ENCODE peak calls at places on chromosome 6, in four cellular contexts. M, G, S and T are unnamed samples.

GRCh38 chr6:20137837-20138236 is 74.4 kb downstream of the MBOAT1 start:
- DNase-seq in M (no peak), G (no peak), S (no peak), T (no peak)

GRCh38 chr6:33416386-33417126 is 1.4 kb downstream of the CUTA start:
- DNase-seq in M (no peak), G (no peak), S (no peak), T (no peak)

GRCh38 chr6:41408982-41409381 is 73.6 kb downstream of the NCR2 start:
- DNase-seq in M (no peak), G (no peak), S (no peak), T (no peak)

GRCh38 chr6:159836294-159837140 is 36.4 kb downstream of the PNLDC1 start:
- DNase-seq in M (no peak), G (no peak), S (no peak), T (no peak)

GRCh38 chr6:37176268-37177082 is 6.5 kb downstream of the PIM1 start:
- DNase-seq in M (no peak), G (no peak), S (no peak), T (no peak)

GRCh38 chr6:155786528-155786927 is 330.9 kb upstream of the NOX3 start:
- DNase-seq in M (no peak), G (no peak), S (no peak), T (no peak)

GRCh38 chr6:4134841-4135664 is at the start of gene ECI2:
- DNase-seq in M (no peak), G (peak), S (peak), T (no peak)

GRCh38 chr6:87237804-87238203 is 82.4 kb downstream of the ZNF292 start:
- DNase-seq in M (no peak), G (peak), S (no peak), T (peak)

GRCh38 chr6:138662474-138662873 is 111.1 kb upstream of the CCDC28A start:
- DNase-seq in M (no peak), G (peak), S (no peak), T (no peak)

GRCh38 chr6:52049252-52050050 is 38.0 kb downstream of the PKHD1 start:
- DNase-seq in M (peak), G (peak), S (peak), T (peak)

GRCh38 chr6:146997062-146997461 is 207.2 kb upstream of the STXBP5 start:
- DNase-seq in M (no peak), G (peak), S (no peak), T (peak)

GRCh38 chr6:149854532-149854931 is 9.6 kb downstream of the LRP11 start:
- DNase-seq in M (no peak), G (peak), S (no peak), T (no peak)

GRCh38 chr6:88983532-88983931 is 20.1 kb upstream of the RNGTT start:
- DNase-seq in M (peak), G (no peak), S (peak), T (no peak)

GRCh38 chr6:26383624-26384417 is 913 bp downstream of the BTN2A2 start:
- DNase-seq in M (peak), G (peak), S (no peak), T (no peak)

GRCh38 chr6:141482773-141483172 is 650.0 kb upstream of the GJE1 start:
- DNase-seq in M (no peak), G (no peak), S (no peak), T (no peak)

GRCh38 chr6:124995645-124996325 is 33.5 kb downstream of the RNF217 start:
- DNase-seq in M (no peak), G (no peak), S (no peak), T (no peak)

GRCh38 chr6:118284736-118285360 is 263.2 kb upstream of the PLN start:
- DNase-seq in M (no peak), G (no peak), S (no peak), T (no peak)
- TF ChIP-seq CTCF in M (peak), G (peak), S (no peak), T (peak)

DNA sequence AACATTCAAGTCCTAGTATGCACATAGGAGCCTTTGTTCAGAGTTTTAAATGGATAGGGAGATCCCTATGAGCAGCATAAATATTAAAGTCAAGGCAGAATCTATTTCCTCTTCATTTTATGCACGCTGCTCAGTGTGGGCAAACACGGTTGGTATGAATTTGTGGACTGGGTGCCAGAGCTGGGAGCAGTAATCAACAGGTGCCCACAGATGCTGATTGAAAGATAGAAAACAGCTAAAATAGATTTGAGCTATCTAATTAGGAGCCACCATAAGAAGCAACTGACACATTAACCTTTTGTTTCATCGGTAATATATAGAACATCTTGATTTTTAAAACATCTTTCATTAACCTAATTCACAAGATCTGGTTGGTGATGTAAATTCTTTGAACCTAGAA is 175.5 kb downstream of the EYS start:
- DNase-seq in M (no peak), G (no peak), S (no peak), T (no peak)
- TF ChIP-seq CTCF in M (no peak), G (no peak), S (no peak), T (no peak)

DNA sequence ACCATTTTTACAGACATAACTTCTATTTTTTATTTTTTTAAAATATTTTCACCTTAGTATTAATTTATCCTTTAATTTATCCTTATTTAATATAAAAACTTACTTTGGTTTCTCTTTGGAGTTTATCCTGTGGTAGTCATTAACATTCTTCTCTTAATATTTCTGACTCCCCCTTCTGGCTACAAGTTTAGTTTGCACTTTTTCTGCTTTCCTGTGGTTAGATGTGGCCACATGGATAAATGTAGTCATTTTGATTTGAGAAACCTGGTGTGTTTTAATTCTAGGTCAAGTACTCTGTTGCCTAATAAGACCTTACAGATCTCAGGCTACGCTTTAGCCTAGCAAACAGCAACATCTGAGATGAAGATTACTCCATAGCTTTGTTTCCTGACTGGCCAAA is 1187.5 kb downstream of the HACE1 start:
- DNase-seq in M (no peak), G (peak), S (no peak), T (no peak)
- TF ChIP-seq CTCF in M (peak), G (peak), S (peak), T (no peak)

GRCh38 chr6:78436335-78436734 is 431.0 kb upstream of the IRAK1BP1 start:
- DNase-seq in M (no peak), G (peak), S (no peak), T (peak)
- TF ChIP-seq CTCF in M (no peak), G (peak), S (no peak), T (peak)

DNA sequence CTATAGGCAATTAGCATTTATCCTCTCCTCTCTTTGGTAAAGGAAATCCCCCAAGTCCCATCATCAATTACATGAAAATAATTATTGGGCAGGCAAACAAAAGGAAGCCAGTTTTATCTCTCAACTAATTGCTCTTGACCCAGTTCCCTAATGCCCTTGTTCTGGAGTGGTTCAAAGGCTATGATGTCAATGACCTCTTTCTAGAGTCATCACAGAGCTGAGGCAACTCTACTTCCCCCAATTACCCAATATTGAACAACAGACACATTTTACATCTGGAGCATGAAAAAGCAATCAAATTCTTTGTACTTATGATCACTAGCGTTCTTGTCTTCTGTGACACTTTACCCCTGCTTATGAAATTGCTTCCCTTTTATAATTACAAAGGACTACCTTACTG is 43.5 kb downstream of the NT5E start:
- DNase-seq in M (no peak), G (no peak), S (no peak), T (no peak)
- TF ChIP-seq CTCF in M (no peak), G (no peak), S (no peak), T (no peak)

GRCh38 chr6:17096657-17097056 is 5.2 kb upstream of the STMND1 start:
- DNase-seq in M (no peak), G (no peak), S (no peak), T (no peak)

GRCh38 chr6:17091122-17091521 is 10.7 kb upstream of the STMND1 start:
- DNase-seq in M (no peak), G (no peak), S (no peak), T (no peak)

GRCh38 chr6:17096076-17096475 is 5.8 kb upstream of the STMND1 start:
- DNase-seq in M (no peak), G (no peak), S (no peak), T (no peak)

GRCh38 chr6:17098007-17098406 is 3.8 kb upstream of the STMND1 start:
- DNase-seq in M (no peak), G (no peak), S (no peak), T (no peak)

GRCh38 chr6:17093692-17094091 is 8.2 kb upstream of the STMND1 start:
- DNase-seq in M (peak), G (no peak), S (no peak), T (no peak)
- TF ChIP-seq CTCF in M (peak), G (peak), S (peak), T (peak)